ENCODE peak calls at places on chromosomes 5 and 9, in seven cellular contexts. Z is NCI-H2171 treated with DMSO at 0.1 percent for 48 hours; E is CD4-positive, CD25-positive, alpha-beta regulatory T cell; I is GM03348; K is astrocyte of the spinal cord; H is T-helper 1 cell; Q is H4. Y is an unnamed sample.

GRCh38 chr9:110797611-110798010 is 129.0 kb downstream of the MUSK start:
- DNase-seq in H (no peak), E (no peak), K (peak), Z (no peak), I (no peak), Q (no peak), Y (no peak)

GRCh38 chr9:10612649-10613398 is at the start of gene PTPRD:
- DNase-seq in K (peak), Q (peak), I (peak), H (no peak), Z (peak), E (no peak), Y (peak)

GRCh38 chr5:100872409-100873190 is 30.5 kb downstream of the ST8SIA4 start:
- DNase-seq in H (no peak), Q (no peak), I (no peak), K (no peak), Z (no peak), E (no peak), Y (no peak)

GRCh38 chr9:100674419-100675122 is 96.7 kb downstream of the CAVIN4 start:
- DNase-seq in K (no peak), I (no peak), Q (no peak), E (no peak), H (no peak), Z (peak), Y (no peak)

GRCh38 chr5:163105456-163105855 is 331.9 kb upstream of the CCNG1 start:
- DNase-seq in Q (peak), I (no peak), K (peak), Z (no peak), E (no peak), H (no peak), Y (no peak)

GRCh38 chr5:83255268-83255667 is 177.9 kb downstream of the XRCC4 start:
- DNase-seq in Z (no peak), E (no peak), K (peak), Q (peak), I (peak), H (no peak), Y (no peak)

GRCh38 chr9:95459218-95459617 is 57.6 kb downstream of the PTCH1 start:
- DNase-seq in E (no peak), K (no peak), H (no peak), Z (peak), I (no peak), Q (no peak), Y (no peak)

GRCh38 chr9:109868722-109869121 is 88.7 kb downstream of the PALM2AKAP2 start:
- DNase-seq in Q (no peak), K (no peak), H (no peak), E (no peak), Z (no peak), I (no peak), Y (no peak)

GRCh38 chr5:122585111-122585415 is 189.8 kb upstream of the SNX2 start:
- DNase-seq in H (no peak), Q (no peak), I (no peak), Z (peak), K (no peak), E (no peak), Y (no peak)

GRCh38 chr9:2964485-2964884 is 120.6 kb upstream of the PUM3 start:
- DNase-seq in I (no peak), H (no peak), K (no peak), Q (no peak), Z (no peak), E (no peak), Y (no peak)

GRCh38 chr9:95055851-95056551 is 261.5 kb downstream of the FANCC start:
- DNase-seq in Q (no peak), H (no peak), E (no peak), K (peak), I (peak), Z (no peak), Y (peak)

GRCh38 chr9:20340161-20340861 is 282.0 kb downstream of the MLLT3 start:
- DNase-seq in I (no peak), Q (no peak), H (no peak), E (no peak), Z (no peak), K (peak), Y (no peak)

GRCh38 chr5:2415678-2416077 is 335.8 kb downstream of the IRX2 start:
- DNase-seq in E (no peak), Q (no peak), Z (no peak), I (no peak), H (no peak), K (no peak), Y (no peak)

GRCh38 chr9:91419222-91420191 is 4.1 kb downstream of the NFIL3 start:
- DNase-seq in K (peak), Z (no peak), H (no peak), Q (peak), I (peak), E (no peak), Y (peak)

GRCh38 chr5:57366744-57367143 is 115.9 kb downstream of the ACTBL2 start:
- DNase-seq in Q (no peak), E (no peak), H (no peak), I (peak), Z (no peak), K (no peak), Y (no peak)

Y was measured in A673.